ENCODE peak calls at places on chromosomes 6 and 20, in four cellular contexts. T is tibial nerve, L is thoracic aorta, X is fibroblast of mammary gland. E is an unnamed sample.

GRCh38 chr20:50826121-50826520 is 31.3 kb downstream of the BCAS4 start:
- DNase-seq in X (peak), L (no peak), T (no peak), E (no peak)

GRCh38 chr20:62088258-62089127 is 22.8 kb upstream of the TAF4 start:
- DNase-seq in L (no peak), T (no peak), X (peak), E (no peak)

GRCh38 chr6:47016236-47016635 is 25.9 kb downstream of the ADGRF1 start:
- DNase-seq in L (no peak), X (no peak), T (no peak), E (no peak)

GRCh38 chr6:163132050-163132750 is 282.3 kb upstream of the QKI start:
- DNase-seq in T (no peak), X (peak), L (no peak), E (no peak)

GRCh38 chr6:13421425-13422057 is 65.9 kb downstream of the GFOD1 start:
- DNase-seq in T (no peak), X (no peak), L (no peak), E (no peak)

GRCh38 chr6:131063028-131063763 is at the start of gene EPB41L2:
- DNase-seq in T (peak), X (peak), L (peak), E (peak)

GRCh38 chr20:13054011-13054410 is 45.2 kb downstream of the SPTLC3 start:
- DNase-seq in X (no peak), T (no peak), L (no peak), E (no peak)

GRCh38 chr6:166025149-166025898 is 142.3 kb downstream of the TBXT start:
- DNase-seq in X (peak), T (no peak), L (no peak), E (no peak)

GRCh38 chr6:32046450-32047083 is 8.4 kb downstream of the CYP21A2 start:
- DNase-seq in T (peak), L (no peak), X (peak), E (no peak)

GRCh38 chr20:40997116-40997515 is 31.5 kb upstream of the TOP1 start:
- DNase-seq in X (no peak), T (no peak), L (no peak), E (no peak)

GRCh38 chr6:114058435-114058834 is 87.5 kb upstream of the HDAC2 start:
- DNase-seq in X (no peak), L (no peak), T (no peak), E (no peak)

GRCh38 chr6:139165324-139165723 is 30.4 kb downstream of the HECA start:
- DNase-seq in T (no peak), X (no peak), L (no peak), E (no peak)

GRCh38 chr6:13368716-13369115 is 40.4 kb upstream of the TBC1D7 start:
- DNase-seq in L (no peak), X (peak), T (no peak), E (no peak)

GRCh38 chr6:62150048-62150663 is 135.9 kb downstream of the KHDRBS2 start:
- DNase-seq in T (no peak), X (peak), L (no peak), E (peak)

GRCh38 chr20:44743080-44743701 is 2.5 kb upstream of the KCNK15 start:
- DNase-seq in X (no peak), L (no peak), T (no peak), E (no peak)

GRCh38 chr6:33583591-33584155 is 3.6 kb upstream of the BAK1 start:
- DNase-seq in L (no peak), X (no peak), T (no peak), E (no peak)
- TF ChIP-seq CTCF in L (no peak), X (peak), T (peak), E (peak)

GRCh38 chr6:72461144-72461543 is 160.7 kb upstream of the KCNQ5 start:
- DNase-seq in X (peak), L (no peak), T (no peak), E (no peak)
- TF ChIP-seq CTCF in X (no peak), L (no peak), T (no peak), E (no peak)

GRCh38 chr6:87837444-87837843 is 135.4 kb upstream of the AKIRIN2 start:
- DNase-seq in L (no peak), T (no peak), X (no peak), E (no peak)
- TF ChIP-seq CTCF in L (no peak), T (no peak), X (no peak), E (no peak)

GRCh38 chr6:10564975-10565374 is 43.8 kb downstream of the GCNT2 start:
- DNase-seq in X (no peak), L (no peak), T (no peak), E (no peak)
- TF ChIP-seq CTCF in X (no peak), L (no peak), T (no peak), E (no peak)

GRCh38 chr6:4021133-4021861 is 57.6 kb downstream of the FAM217A start:
- DNase-seq in T (peak), L (peak), X (peak), E (peak)
- TF ChIP-seq CTCF in T (peak), L (peak), X (no peak), E (no peak)

GRCh38 chr20:53413188-53413631 is 180.4 kb downstream of the ZNF217 start:
- DNase-seq in X (no peak), T (no peak), L (no peak), E (no peak)
- TF ChIP-seq CTCF in X (no peak), T (peak), L (no peak), E (no peak)

GRCh38 chr6:2594868-2595267 is 155.9 kb downstream of the MYLK4 start:
- DNase-seq in L (no peak), T (no peak), X (no peak), E (no peak)

GRCh38 chr6:2598867-2599266 is 151.9 kb downstream of the MYLK4 start:
- DNase-seq in L (no peak), T (no peak), X (no peak), E (no peak)

GRCh38 chr6:2593167-2593566 is 157.6 kb downstream of the MYLK4 start:
- DNase-seq in X (no peak), T (no peak), L (no peak), E (no peak)

GRCh38 chr6:2599817-2600216 is 150.9 kb downstream of the MYLK4 start:
- DNase-seq in L (no peak), T (no peak), X (no peak), E (no peak)

GRCh38 chr6:2596222-2596621 is 154.5 kb downstream of the MYLK4 start:
- DNase-seq in L (no peak), T (no peak), X (no peak), E (no peak)
- TF ChIP-seq CTCF in L (peak), T (no peak), X (no peak), E (peak)

GRCh38 chr20:63171991-63172390 is 43.9 kb downstream of the YTHDF1 start:
- DNase-seq in X (no peak), L (no peak), T (no peak), E (no peak)

GRCh38 chr20:63174309-63175030 is 41.5 kb downstream of the YTHDF1 start:
- DNase-seq in L (no peak), T (no peak), X (no peak), E (no peak)

GRCh38 chr20:63175031-63175895 is 40.7 kb downstream of the YTHDF1 start:
- DNase-seq in X (no peak), L (no peak), T (no peak), E (no peak)

GRCh38 chr20:63173552-63174191 is 42.3 kb downstream of the YTHDF1 start:
- DNase-seq in L (no peak), T (no peak), X (no peak), E (no peak)

GRCh38 chr20:63172726-63173125 is 43.2 kb downstream of the YTHDF1 start:
- DNase-seq in T (no peak), L (no peak), X (no peak), E (no peak)
- TF ChIP-seq CTCF in T (no peak), L (no peak), X (no peak), E (no peak)

GRCh38 chr6:4790158-4790899 is 14.1 kb downstream of the CDYL start:
- DNase-seq in L (no peak), T (no peak), X (no peak), E (no peak)
- TF ChIP-seq CTCF in L (no peak), T (no peak), X (peak), E (no peak)

GRCh38 chr20:45883100-45883469 is 2.1 kb downstream of the ZSWIM1 start:
- DNase-seq in X (no peak), L (no peak), T (no peak), E (no peak)
- TF ChIP-seq CTCF in X (no peak), L (no peak), T (no peak), E (no peak)